ENCODE peak calls at places on chromosome 1, in four cellular contexts. W, K, C and P are unnamed samples.

GRCh38 chr1:212594640-212595039 is 13.9 kb upstream of the ATF3 start:
- DNase-seq in W (no peak), K (no peak), C (no peak), P (no peak)

GRCh38 chr1:20233394-20233793 is 47.1 kb upstream of the PLA2G2C start:
- DNase-seq in W (peak; percentile 21), K (peak; percentile 27), C (no peak), P (peak; percentile 58)

GRCh38 chr1:220803401-220804201 is 16.9 kb downstream of the MTARC1 start:
- DNase-seq in W (no peak), K (peak; percentile 32), C (peak; percentile 44), P (peak; percentile 41)

GRCh38 chr1:38183747-38184146 is 137.2 kb upstream of the POU3F1 start:
- DNase-seq in W (no peak), K (no peak), C (no peak), P (no peak)

GRCh38 chr1:7516341-7516740 is 254.8 kb upstream of the VAMP3 start:
- DNase-seq in W (peak; percentile 3), K (no peak), C (peak; percentile 41), P (peak; percentile 31)

GRCh38 chr1:17189632-17190525 is 15.0 kb upstream of the PADI1 start:
- DNase-seq in W (peak; percentile 54), K (no peak), C (no peak), P (peak; percentile 98)

GRCh38 chr1:10617318-10617717 is 142.6 kb downstream of the PEX14 start:
- DNase-seq in W (no peak), K (no peak), C (no peak), P (no peak)

GRCh38 chr1:225846331-225847310 is 35.6 kb downstream of the TMEM63A start:
- DNase-seq in W (no peak), K (no peak), C (no peak), P (no peak)

GRCh38 chr1:234998174-234998741 is 130.4 kb downstream of the TOMM20 start:
- DNase-seq in W (peak; percentile 80), K (no peak), C (peak; percentile 86), P (peak; percentile 71)

GRCh38 chr1:207077470-207078377 is 10.9 kb upstream of the C4BPB start:
- DNase-seq in W (peak; percentile 51), K (peak; percentile 86), C (peak; percentile 81), P (peak; percentile 75)

GRCh38 chr1:111988743-111989453 is 570 bp downstream of the KCND3 start:
- DNase-seq in W (no peak), K (no peak), C (peak; percentile 38), P (peak; percentile 15)

GRCh38 chr1:234148816-234149215 is 224.4 kb upstream of the COA6 start:
- DNase-seq in W (no peak), K (no peak), C (no peak), P (no peak)

GRCh38 chr1:25065246-25066238 is 135.5 kb upstream of the RUNX3 start:
- DNase-seq in W (no peak), K (no peak), C (no peak), P (peak; percentile 82)

GRCh38 chr1:167658574-167659328 is 28.7 kb downstream of the RCSD1 start:
- DNase-seq in W (no peak), K (no peak), C (no peak), P (no peak)

GRCh38 chr1:8133657-8134430 is 107.7 kb upstream of the ERRFI1 start:
- DNase-seq in W (peak; percentile 60), K (no peak), C (no peak), P (peak; percentile 89)

GRCh38 chr1:84090447-84091244 is 53.4 kb upstream of the PRKACB start:
- DNase-seq in W (peak; percentile 26), K (peak; percentile 24), C (peak; percentile 49), P (no peak)

GRCh38 chr1:97094257-97094972 is 372.8 kb downstream of the PTBP2 start:
- DNase-seq in W (no peak), K (no peak), C (no peak), P (peak; percentile 95)

GRCh38 chr1:29586215-29586614 is 349.9 kb downstream of the PTPRU start:
- DNase-seq in W (no peak), K (no peak), C (no peak), P (no peak)

GRCh38 chr1:116699605-116700004 is 32.1 kb upstream of the IGSF3 start:
- DNase-seq in W (no peak), K (no peak), C (no peak), P (no peak)

GRCh38 chr1:167997037-167997575 is 60.2 kb upstream of the MPC2 start:
- DNase-seq in W (no peak), K (no peak), C (no peak), P (no peak)

GRCh38 chr1:243718893-243719292 is 131.2 kb downstream of the AKT3 start:
- DNase-seq in W (no peak), K (no peak), C (no peak), P (peak; percentile 66)

GRCh38 chr1:227549892-227550291 is 13.5 kb upstream of the ZNF678 start:
- DNase-seq in W (no peak), K (no peak), C (peak; percentile 3), P (no peak)

GRCh38 chr1:94709891-94710581 is 110.1 kb upstream of the SLC44A3 start:
- DNase-seq in W (no peak), K (no peak), C (no peak), P (peak; percentile 80)

GRCh38 chr1:156618853-156619581 is at the start of gene HAPLN2:
- DNase-seq in W (no peak), K (no peak), C (peak; percentile 55), P (peak; percentile 24)

GRCh38 chr1:41811051-41811795 is 107.5 kb downstream of the HIVEP3 start:
- DNase-seq in W (no peak), K (no peak), C (no peak), P (peak; percentile 63)

GRCh38 chr1:145979746-145980435 is 15.4 kb downstream of the POLR3GL start:
- DNase-seq in W (no peak), K (peak; percentile 91), C (no peak), P (peak; percentile 37)

GRCh38 chr1:64663654-64664053 is 81.2 kb upstream of the RAVER2 start:
- DNase-seq in W (no peak), K (peak; percentile 20), C (peak; percentile 16), P (peak; percentile 4)

GRCh38 chr1:216456682-216457081 is 33.4 kb upstream of the USH2A start:
- DNase-seq in W (no peak), K (no peak), C (no peak), P (peak; percentile 61)

GRCh38 chr1:983736-984475 is 2.0 kb upstream of the PERM1 start:
- DNase-seq in W (no peak), K (no peak), C (peak; percentile 69), P (peak; percentile 49)

GRCh38 chr1:60133848-60134247 is 60.3 kb upstream of the C1orf87 start:
- DNase-seq in W (no peak), K (no peak), C (no peak), P (peak; percentile 92)

GRCh38 chr1:12454406-12455391 is 163.3 kb downstream of the DHRS3 start:
- DNase-seq in W (no peak), K (no peak), C (no peak), P (peak; percentile 59)

GRCh38 chr1:205782627-205783470 is 7.6 kb upstream of the RAB29 start:
- DNase-seq in W (no peak), K (no peak), C (no peak), P (no peak)

GRCh38 chr1:34642679-34643078 is 112.2 kb upstream of the GJB5 start:
- DNase-seq in W (peak; percentile 6), K (no peak), C (no peak), P (peak; percentile 14)

GRCh38 chr1:61980561-61980960 is 214.1 kb upstream of the L1TD1 start:
- DNase-seq in W (no peak), K (no peak), C (no peak), P (no peak)

GRCh38 chr1:100038401-100039306 is 68.9 kb downstream of the SLC35A3 start:
- DNase-seq in W (no peak), K (peak; percentile 55), C (peak; percentile 73), P (peak; percentile 80)

GRCh38 chr1:223156343-223156742 is 13.3 kb upstream of the TLR5 start:
- DNase-seq in W (no peak), K (no peak), C (no peak), P (no peak)

GRCh38 chr1:225872075-225872430 is 10.1 kb downstream of the TMEM63A start:
- DNase-seq in W (no peak), K (no peak), C (no peak), P (peak; percentile 36)

GRCh38 chr1:150730130-150730721 is 9.5 kb upstream of the HORMAD1 start:
- DNase-seq in W (no peak), K (no peak), C (no peak), P (no peak)

GRCh38 chr1:59146651-59147358 is 150.1 kb upstream of the FGGY start:
- DNase-seq in W (no peak), K (peak; percentile 29), C (peak; percentile 62), P (peak; percentile 62)

GRCh38 chr1:114037952-114038867 is 58.9 kb downstream of the OLFML3 start:
- DNase-seq in W (no peak), K (no peak), C (no peak), P (no peak)

GRCh38 chr1:114040273-114041043 is 61.2 kb downstream of the OLFML3 start:
- DNase-seq in W (no peak), K (no peak), C (no peak), P (peak; percentile 75)

DNA sequence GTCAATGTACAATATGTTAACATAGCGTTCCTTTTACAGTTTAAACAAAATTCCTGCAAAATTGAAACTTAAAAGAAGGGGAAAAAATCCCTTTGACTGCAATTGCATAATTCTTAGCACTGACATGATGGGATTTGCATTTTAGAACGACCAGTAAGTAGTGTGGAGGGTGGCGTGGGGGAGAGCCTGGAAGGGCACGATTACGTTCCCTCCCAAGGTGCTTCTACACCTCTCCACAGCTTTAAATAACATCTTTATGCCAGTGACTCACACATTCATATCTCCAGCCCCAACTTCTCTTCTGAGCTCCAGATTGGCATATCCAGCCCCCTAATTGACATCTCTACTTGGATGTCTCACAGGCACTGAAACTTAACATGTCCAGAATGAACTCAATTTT is 64.3 kb downstream of the OLFML3 start:
- DNase-seq in W (no peak), K (no peak), C (no peak), P (no peak)
- H3K9me2 ChIP-seq in W (no peaks in the 10 kb centered on the region), K (no peaks in the 10 kb centered on the region), C (no peaks in the 10 kb centered on the region), P (no peaks in the 10 kb centered on the region)

DNA sequence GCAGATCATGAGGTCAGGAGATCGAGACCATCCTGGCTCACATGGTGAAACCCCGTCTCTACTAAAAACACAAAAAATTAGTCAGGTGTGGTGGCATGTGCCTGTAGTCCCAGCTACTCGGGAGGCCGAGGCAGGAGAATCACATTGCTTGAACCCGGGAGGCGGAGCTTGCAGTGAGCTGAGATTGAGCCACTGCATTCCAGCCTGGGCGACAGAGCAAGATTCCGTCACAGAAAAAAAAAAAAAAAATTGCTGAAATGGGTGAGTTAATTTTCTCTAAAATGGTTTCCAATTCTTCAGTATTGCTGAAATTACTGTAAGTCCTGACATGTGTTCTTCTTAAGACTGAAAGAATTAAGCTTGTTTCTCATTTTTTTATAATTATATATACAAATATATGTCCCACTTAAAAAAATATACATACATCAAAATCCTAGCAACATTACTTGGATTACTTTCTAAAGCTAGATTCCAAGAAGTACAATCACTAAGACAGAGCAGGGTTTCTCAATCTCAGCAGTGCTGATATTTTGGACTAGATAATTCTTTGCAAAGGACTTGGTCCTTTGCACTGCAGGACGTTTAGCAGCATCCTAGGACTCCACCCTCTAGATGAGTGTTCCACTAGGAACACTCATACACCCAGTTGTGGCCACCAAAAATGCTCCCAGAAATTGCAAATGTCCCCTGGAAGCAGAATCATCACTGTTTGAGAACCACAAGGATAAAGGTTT is 24.8 kb downstream of the ZNHIT6 start:
- DNase-seq in W (no peak), K (no peak), C (no peak), P (peak; percentile 61)
- TF ChIP-seq EZH2 in W (no peak), K (no peak), C (no peak), P (no peak)

GRCh38 chr1:2279210-2279639 is 51.1 kb downstream of the SKI start:
- DNase-seq in W (no peak), K (no peak), C (peak; percentile 93), P (peak; percentile 70)
- H3K27ac ChIP-seq in W (no peak overlapping the region), K (no peak overlapping the region), C (peak overlapping the region; percentile 96), P (peak overlapping the region; percentile 55)

GRCh38 chr1:114043046-114043445 is 63.8 kb downstream of the OLFML3 start:
- DNase-seq in W (no peak), K (no peak), C (no peak), P (no peak)
- H3K9me2 ChIP-seq in W (no peaks in the 10 kb centered on the region), K (no peaks in the 10 kb centered on the region), C (no peaks in the 10 kb centered on the region), P (no peaks in the 10 kb centered on the region)